ENCODE peak calls at places on chromosomes 4 and X, in eight cellular contexts. One of them, this sample, is unnamed.

GRCh38 chr4:56731857-56732256 is 50.8 kb upstream of the HOPX start:
- DNase-seq in progenitor cell of endocrine pancreas: no peak
- DNase-seq in dorsolateral prefrontal cortex: no peak
- DNase-seq in lung: peak; percentile 46
- DNase-seq in adrenal gland: no peak
- DNase-seq in BJ: no peak
- DNase-seq in cardiac fibroblast: no peak
- DNase-seq in glutamatergic neuron: no peak
- DNase-seq in this sample: no peak

GRCh38 chr4:128698386-128698785 is 111.1 kb upstream of the JADE1 start:
- DNase-seq in progenitor cell of endocrine pancreas: no peak
- DNase-seq in dorsolateral prefrontal cortex: no peak
- DNase-seq in lung: no peak
- DNase-seq in adrenal gland: no peak
- DNase-seq in BJ: no peak
- DNase-seq in cardiac fibroblast: no peak
- DNase-seq in glutamatergic neuron: no peak
- DNase-seq in this sample: no peak

GRCh38 chrX:43949669-43950068 is 23.5 kb downstream of the NDP start:
- DNase-seq in progenitor cell of endocrine pancreas: peak; percentile 16
- DNase-seq in dorsolateral prefrontal cortex: peak; percentile 52
- DNase-seq in lung: no peak
- DNase-seq in adrenal gland: peak; percentile 24
- DNase-seq in BJ: no peak
- DNase-seq in cardiac fibroblast: peak; percentile 8
- DNase-seq in glutamatergic neuron: peak; percentile 61
- DNase-seq in this sample: peak; percentile 32

GRCh38 chrX:34275710-34276109 is 143.6 kb upstream of the FAM47A start:
- DNase-seq in progenitor cell of endocrine pancreas: no peak
- DNase-seq in dorsolateral prefrontal cortex: no peak
- DNase-seq in lung: no peak
- DNase-seq in adrenal gland: no peak
- DNase-seq in BJ: no peak
- DNase-seq in cardiac fibroblast: no peak
- DNase-seq in glutamatergic neuron: no peak
- DNase-seq in this sample: peak; percentile 2

GRCh38 chrX:94454606-94455005 is 780.6 kb downstream of the FAM133A start:
- DNase-seq in progenitor cell of endocrine pancreas: no peak
- DNase-seq in dorsolateral prefrontal cortex: no peak
- DNase-seq in lung: no peak
- DNase-seq in adrenal gland: no peak
- DNase-seq in BJ: no peak
- DNase-seq in cardiac fibroblast: no peak
- DNase-seq in glutamatergic neuron: no peak
- DNase-seq in this sample: no peak

GRCh38 chr4:185143596-185143969 is 517 bp downstream of the SLC25A4 start:
- DNase-seq in progenitor cell of endocrine pancreas: no peak
- DNase-seq in dorsolateral prefrontal cortex: peak; percentile 64
- DNase-seq in lung: no peak
- DNase-seq in adrenal gland: peak; percentile 60
- DNase-seq in BJ: no peak
- DNase-seq in cardiac fibroblast: no peak
- DNase-seq in glutamatergic neuron: peak; percentile 37
- DNase-seq in this sample: no peak

GRCh38 chr4:75745721-75746199 is 21.4 kb downstream of the USO1 start:
- DNase-seq in progenitor cell of endocrine pancreas: no peak
- DNase-seq in dorsolateral prefrontal cortex: no peak
- DNase-seq in lung: no peak
- DNase-seq in adrenal gland: no peak
- DNase-seq in BJ: no peak
- DNase-seq in cardiac fibroblast: no peak
- DNase-seq in glutamatergic neuron: no peak
- DNase-seq in this sample: no peak

GRCh38 chr4:76083386-76083785 is 8.9 kb downstream of the ART3 start:
- DNase-seq in progenitor cell of endocrine pancreas: no peak
- DNase-seq in dorsolateral prefrontal cortex: no peak
- DNase-seq in lung: no peak
- DNase-seq in adrenal gland: no peak
- DNase-seq in BJ: no peak
- DNase-seq in cardiac fibroblast: no peak
- DNase-seq in glutamatergic neuron: no peak
- DNase-seq in this sample: no peak

GRCh38 chr4:7432531-7433375 is 2.0 kb downstream of the PSAPL1 start:
- DNase-seq in progenitor cell of endocrine pancreas: no peak
- DNase-seq in dorsolateral prefrontal cortex: no peak
- DNase-seq in lung: no peak
- DNase-seq in adrenal gland: no peak
- DNase-seq in BJ: no peak
- DNase-seq in cardiac fibroblast: no peak
- DNase-seq in glutamatergic neuron: no peak
- DNase-seq in this sample: no peak

GRCh38 chr4:56477192-56477706 is 9.8 kb downstream of the SRP72 start:
- DNase-seq in progenitor cell of endocrine pancreas: no peak
- DNase-seq in dorsolateral prefrontal cortex: no peak
- DNase-seq in lung: no peak
- DNase-seq in adrenal gland: no peak
- DNase-seq in BJ: no peak
- DNase-seq in cardiac fibroblast: no peak
- DNase-seq in glutamatergic neuron: no peak
- DNase-seq in this sample: no peak

GRCh38 chr4:23889814-23890269 is at the start of gene PPARGC1A:
- DNase-seq in progenitor cell of endocrine pancreas: peak; percentile 10
- DNase-seq in dorsolateral prefrontal cortex: peak; percentile 40
- DNase-seq in lung: peak; percentile 65
- DNase-seq in adrenal gland: peak; percentile 56
- DNase-seq in BJ: no peak
- DNase-seq in cardiac fibroblast: peak; percentile 68
- DNase-seq in glutamatergic neuron: no peak
- DNase-seq in this sample: no peak

GRCh38 chrX:261167-261857 is 19.9 kb upstream of the PLCXD1 start:
- DNase-seq in progenitor cell of endocrine pancreas: no peak
- DNase-seq in dorsolateral prefrontal cortex: no peak
- DNase-seq in lung: no peak
- DNase-seq in adrenal gland: no peak
- DNase-seq in BJ: no peak
- DNase-seq in cardiac fibroblast: peak; percentile 52
- DNase-seq in glutamatergic neuron: no peak
- DNase-seq in this sample: no peak

GRCh38 chr4:86482851-86483490 is 111.1 kb upstream of the PTPN13 start:
- DNase-seq in progenitor cell of endocrine pancreas: no peak
- DNase-seq in dorsolateral prefrontal cortex: no peak
- DNase-seq in lung: no peak
- DNase-seq in adrenal gland: no peak
- DNase-seq in BJ: no peak
- DNase-seq in cardiac fibroblast: peak; percentile 25
- DNase-seq in glutamatergic neuron: peak; percentile 17
- DNase-seq in this sample: peak; percentile 52

GRCh38 chrX:103656623-103657022 is 27.8 kb downstream of the TCEAL1 start:
- DNase-seq in progenitor cell of endocrine pancreas: no peak
- DNase-seq in dorsolateral prefrontal cortex: no peak
- DNase-seq in lung: no peak
- DNase-seq in adrenal gland: peak; percentile 37
- DNase-seq in BJ: no peak
- DNase-seq in cardiac fibroblast: no peak
- DNase-seq in glutamatergic neuron: no peak
- DNase-seq in this sample: no peak

GRCh38 chrX:13827693-13828092 is 10.8 kb upstream of the GPM6B start:
- DNase-seq in progenitor cell of endocrine pancreas: no peak
- DNase-seq in dorsolateral prefrontal cortex: no peak
- DNase-seq in lung: no peak
- DNase-seq in adrenal gland: no peak
- DNase-seq in BJ: no peak
- DNase-seq in cardiac fibroblast: no peak
- DNase-seq in glutamatergic neuron: no peak
- DNase-seq in this sample: no peak

GRCh38 chrX:121000589-121000988 is 15.0 kb upstream of the CT47A1 start:
- DNase-seq in progenitor cell of endocrine pancreas: no peak
- DNase-seq in dorsolateral prefrontal cortex: no peak
- DNase-seq in lung: no peak
- DNase-seq in adrenal gland: no peak
- DNase-seq in BJ: no peak
- DNase-seq in cardiac fibroblast: peak; percentile 39
- DNase-seq in glutamatergic neuron: no peak
- DNase-seq in this sample: no peak

GRCh38 chr4:89316931-89317366 is 9.3 kb upstream of the GPRIN3 start:
- DNase-seq in progenitor cell of endocrine pancreas: no peak
- DNase-seq in dorsolateral prefrontal cortex: no peak
- DNase-seq in lung: no peak
- DNase-seq in adrenal gland: no peak
- DNase-seq in BJ: no peak
- DNase-seq in cardiac fibroblast: peak; percentile 59
- DNase-seq in glutamatergic neuron: no peak
- DNase-seq in this sample: no peak

GRCh38 chr4:59966758-59967157 is 1233.4 kb upstream of the ADGRL3 start:
- DNase-seq in progenitor cell of endocrine pancreas: no peak
- DNase-seq in dorsolateral prefrontal cortex: no peak
- DNase-seq in lung: no peak
- DNase-seq in adrenal gland: no peak
- DNase-seq in BJ: no peak
- DNase-seq in cardiac fibroblast: no peak
- DNase-seq in glutamatergic neuron: no peak
- DNase-seq in this sample: no peak

GRCh38 chr4:6221296-6221850 is 21.0 kb upstream of the JAKMIP1 start:
- DNase-seq in progenitor cell of endocrine pancreas: no peak
- DNase-seq in dorsolateral prefrontal cortex: peak; percentile 44
- DNase-seq in lung: no peak
- DNase-seq in adrenal gland: no peak
- DNase-seq in BJ: no peak
- DNase-seq in cardiac fibroblast: no peak
- DNase-seq in glutamatergic neuron: no peak
- DNase-seq in this sample: no peak

DNA sequence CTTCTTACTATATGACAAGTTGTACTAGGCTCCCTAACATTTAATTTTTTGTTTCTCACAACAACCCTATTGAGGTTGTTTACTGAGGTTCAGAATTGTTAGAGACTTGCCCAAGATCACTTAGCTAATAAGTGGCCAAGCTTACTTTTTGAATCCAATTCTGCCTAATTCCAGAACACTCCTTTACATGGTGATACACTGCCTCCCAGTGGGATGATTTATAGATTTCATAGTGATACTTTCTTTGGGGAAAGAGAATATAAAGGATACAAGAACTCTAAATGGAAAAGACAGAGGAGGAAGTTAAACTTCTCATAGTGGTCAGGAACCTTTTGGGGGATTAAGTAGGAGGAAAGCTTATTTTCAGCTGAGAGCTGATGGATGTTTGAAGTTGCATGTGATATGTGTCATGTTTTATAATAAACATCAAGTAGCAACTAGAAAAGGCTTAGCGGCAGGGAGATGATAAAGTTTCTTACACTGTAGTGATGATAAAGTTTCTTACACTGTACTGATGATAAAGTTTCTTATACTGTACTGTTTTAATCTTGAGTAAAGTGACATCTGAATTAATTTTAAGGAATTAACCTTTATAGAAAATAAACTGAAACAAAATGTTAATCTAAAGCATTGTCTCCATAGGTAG is 15.3 kb downstream of the STAG2 start:
- DNase-seq in progenitor cell of endocrine pancreas: no peak
- DNase-seq in dorsolateral prefrontal cortex: no peak
- DNase-seq in lung: no peak
- DNase-seq in adrenal gland: no peak
- DNase-seq in BJ: no peak
- DNase-seq in cardiac fibroblast: peak; percentile 62
- DNase-seq in glutamatergic neuron: no peak
- DNase-seq in this sample: no peak
- TF ChIP-seq CTCF in progenitor cell of endocrine pancreas: peak; percentile 22
- TF ChIP-seq CTCF in dorsolateral prefrontal cortex: no peak
- TF ChIP-seq CTCF in lung: peak; percentile 14
- TF ChIP-seq CTCF in adrenal gland: no peak
- TF ChIP-seq CTCF in BJ: peak; percentile 11
- TF ChIP-seq CTCF in cardiac fibroblast: no peak
- TF ChIP-seq CTCF in glutamatergic neuron: no peak
- TF ChIP-seq CTCF in this sample: no peak

GRCh38 chr4:118883861-118884260 is 4.8 kb upstream of the SYNPO2 start:
- DNase-seq in progenitor cell of endocrine pancreas: no peak
- DNase-seq in dorsolateral prefrontal cortex: no peak
- DNase-seq in lung: no peak
- DNase-seq in adrenal gland: no peak
- DNase-seq in BJ: no peak
- DNase-seq in cardiac fibroblast: no peak
- DNase-seq in glutamatergic neuron: no peak
- DNase-seq in this sample: no peak
- TF ChIP-seq CTCF in progenitor cell of endocrine pancreas: no peak
- TF ChIP-seq CTCF in dorsolateral prefrontal cortex: no peak
- TF ChIP-seq CTCF in lung: no peak
- TF ChIP-seq CTCF in adrenal gland: no peak
- TF ChIP-seq CTCF in BJ: peak; percentile 34
- TF ChIP-seq CTCF in cardiac fibroblast: peak; percentile 30
- TF ChIP-seq CTCF in glutamatergic neuron: no peak
- TF ChIP-seq CTCF in this sample: no peak

GRCh38 chrX:134758652-134759051 is 100.4 kb upstream of the PLAC1 start:
- DNase-seq in progenitor cell of endocrine pancreas: no peak
- DNase-seq in dorsolateral prefrontal cortex: no peak
- DNase-seq in lung: no peak
- DNase-seq in adrenal gland: no peak
- DNase-seq in BJ: no peak
- DNase-seq in cardiac fibroblast: no peak
- DNase-seq in glutamatergic neuron: no peak
- DNase-seq in this sample: no peak

GRCh38 chrX:134760671-134761070 is 102.4 kb upstream of the PLAC1 start:
- DNase-seq in progenitor cell of endocrine pancreas: no peak
- DNase-seq in dorsolateral prefrontal cortex: no peak
- DNase-seq in lung: no peak
- DNase-seq in adrenal gland: no peak
- DNase-seq in BJ: no peak
- DNase-seq in cardiac fibroblast: peak; percentile 31
- DNase-seq in glutamatergic neuron: no peak
- DNase-seq in this sample: no peak

GRCh38 chrX:134764202-134764785 is 106.0 kb upstream of the PLAC1 start:
- DNase-seq in progenitor cell of endocrine pancreas: no peak
- DNase-seq in dorsolateral prefrontal cortex: no peak
- DNase-seq in lung: no peak
- DNase-seq in adrenal gland: no peak
- DNase-seq in BJ: no peak
- DNase-seq in cardiac fibroblast: no peak
- DNase-seq in glutamatergic neuron: no peak
- DNase-seq in this sample: no peak

DNA sequence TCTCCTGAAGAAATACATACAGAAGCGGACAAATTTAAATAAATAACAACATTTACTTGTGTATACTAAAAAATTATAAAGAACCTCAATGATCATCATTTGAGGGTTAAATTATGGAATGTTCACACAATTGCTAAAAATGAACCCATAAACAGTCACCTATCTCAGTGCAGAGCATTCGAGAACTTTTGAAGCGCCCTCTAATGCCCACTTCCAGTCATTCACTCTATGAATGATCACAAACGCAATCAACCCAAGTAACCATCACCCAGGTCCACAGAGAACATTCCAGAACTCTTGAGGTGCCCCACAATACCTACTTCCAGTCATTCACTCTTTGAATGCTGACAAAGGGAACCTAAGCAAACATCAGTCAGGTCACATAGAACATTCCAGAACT is 103.5 kb upstream of the PLAC1 start:
- DNase-seq in progenitor cell of endocrine pancreas: no peak
- DNase-seq in dorsolateral prefrontal cortex: no peak
- DNase-seq in lung: no peak
- DNase-seq in adrenal gland: no peak
- DNase-seq in BJ: no peak
- DNase-seq in cardiac fibroblast: no peak
- DNase-seq in glutamatergic neuron: no peak
- DNase-seq in this sample: no peak
- TF ChIP-seq CTCF in progenitor cell of endocrine pancreas: peak; percentile 33
- TF ChIP-seq CTCF in dorsolateral prefrontal cortex: no peak
- TF ChIP-seq CTCF in lung: no peak
- TF ChIP-seq CTCF in adrenal gland: peak; percentile 38
- TF ChIP-seq CTCF in BJ: peak; percentile 44
- TF ChIP-seq CTCF in cardiac fibroblast: peak; percentile 35
- TF ChIP-seq CTCF in glutamatergic neuron: peak; percentile 17
- TF ChIP-seq CTCF in this sample: peak; percentile 14

GRCh38 chrX:138775501-138775900 is 64.0 kb upstream of the FGF13 start:
- DNase-seq in progenitor cell of endocrine pancreas: no peak
- DNase-seq in dorsolateral prefrontal cortex: no peak
- DNase-seq in lung: no peak
- DNase-seq in adrenal gland: no peak
- DNase-seq in BJ: no peak
- DNase-seq in cardiac fibroblast: peak; percentile 25
- DNase-seq in glutamatergic neuron: no peak
- DNase-seq in this sample: no peak
- TF ChIP-seq CTCF in progenitor cell of endocrine pancreas: peak; percentile 71
- TF ChIP-seq CTCF in dorsolateral prefrontal cortex: peak; percentile 37
- TF ChIP-seq CTCF in lung: no peak
- TF ChIP-seq CTCF in adrenal gland: peak; percentile 48
- TF ChIP-seq CTCF in BJ: peak; percentile 19
- TF ChIP-seq CTCF in cardiac fibroblast: peak; percentile 19
- TF ChIP-seq CTCF in glutamatergic neuron: peak; percentile 55
- TF ChIP-seq CTCF in this sample: peak; percentile 31

This sample was measured in endothelial cell.